ENCODE peak calls at places on chromosome 17, in nine cellular contexts. R is colonic mucosa, F is NB4, G is neural crest cell, W is fibroblast of mammary gland, A is fibroblast of villous mesenchyme, O is GM23338, M is A673, S is left ventricle myocardium inferior. C is an unnamed sample.

GRCh38 chr17:73189417-73190099 is 3.3 kb upstream of the COG1 start:
- DNase-seq in R (no peak), F (peak; percentile 61), G (peak; percentile 11), W (peak; percentile 51), A (peak; percentile 72), O (peak; percentile 68), M (peak; percentile 30), S (no peak), C (peak; percentile 69)

GRCh38 chr17:41530062-41531048 is 2.2 kb upstream of the KRT19 start:
- DNase-seq in R (peak; percentile 65), F (peak; percentile 52), G (no peak), W (peak; percentile 85), A (peak; percentile 96), O (no peak), M (no peak), S (no peak), C (peak; percentile 85)

GRCh38 chr17:72119963-72120877 is 600 bp upstream of the SOX9 start:
- DNase-seq in R (peak; percentile 56), F (no peak), G (peak; percentile 38), W (peak; percentile 76), A (peak; percentile 85), O (peak; percentile 73), M (peak; percentile 83), S (peak; percentile 50), C (peak; percentile 77)

GRCh38 chr17:83006515-83007455 is 72.6 kb upstream of the METRNL start:
- DNase-seq in R (no peak), F (no peak), G (no peak), W (no peak), A (peak; percentile 19), O (no peak), M (no peak), S (no peak), C (no peak)

GRCh38 chr17:72706396-72706981 is 386.0 kb downstream of the SLC39A11 start:
- DNase-seq in R (no peak), F (no peak), G (no peak), W (peak; percentile 50), A (peak; percentile 65), O (no peak), M (no peak), S (no peak), C (no peak)

GRCh38 chr17:65553646-65554567 is 7.5 kb downstream of the AXIN2 start:
- DNase-seq in R (peak; percentile 55), F (no peak), G (no peak), W (peak; percentile 59), A (no peak), O (no peak), M (no peak), S (no peak), C (no peak)

GRCh38 chr17:68349157-68349556 is 57.9 kb downstream of the ARSG start:
- DNase-seq in R (no peak), F (no peak), G (no peak), W (no peak), A (peak; percentile 22), O (no peak), M (no peak), S (no peak), C (no peak)

GRCh38 chr17:19724501-19725420 is 8.4 kb upstream of the SLC47A2 start:
- DNase-seq in R (peak; percentile 76), F (peak; percentile 49), G (no peak), W (peak; percentile 8), A (no peak), O (no peak), M (no peak), S (peak; percentile 62), C (no peak)

GRCh38 chr17:72466199-72466598 is 345.4 kb downstream of the SOX9 start:
- DNase-seq in R (peak; percentile 63), F (no peak), G (no peak), W (peak; percentile 43), A (peak; percentile 71), O (no peak), M (no peak), S (no peak), C (peak; percentile 51)

GRCh38 chr17:34997355-34997862 is 17.1 kb downstream of the LIG3 start:
- DNase-seq in R (peak; percentile 31), F (no peak), G (no peak), W (peak; percentile 62), A (peak; percentile 65), O (no peak), M (no peak), S (no peak), C (peak; percentile 91)

GRCh38 chr17:57723427-57724037 is 21.6 kb downstream of the CCDC182 start:
- DNase-seq in R (no peak), F (no peak), G (no peak), W (no peak), A (no peak), O (no peak), M (no peak), S (no peak), C (no peak)

GRCh38 chr17:38815576-38816193 is 9.4 kb downstream of the CWC25 start:
- DNase-seq in R (no peak), F (peak; percentile 37), G (no peak), W (peak; percentile 70), A (peak; percentile 48), O (peak; percentile 39), M (no peak), S (no peak), C (peak; percentile 56)

GRCh38 chr17:27494192-27495091 is 38.2 kb downstream of the KSR1 start:
- DNase-seq in R (peak; percentile 93), F (no peak), G (no peak), W (peak; percentile 24), A (peak; percentile 77), O (peak; percentile 64), M (peak; percentile 46), S (peak; percentile 67), C (peak; percentile 55)

GRCh38 chr17:72987166-72987565 is 105.3 kb downstream of the SLC39A11 start:
- DNase-seq in R (no peak), F (no peak), G (no peak), W (no peak), A (no peak), O (no peak), M (no peak), S (no peak), C (no peak)

GRCh38 chr17:46115687-46116086 is 77.5 kb downstream of the KANSL1 start:
- DNase-seq in R (no peak), F (no peak), G (no peak), W (no peak), A (peak; percentile 63), O (no peak), M (no peak), S (no peak), C (no peak)

GRCh38 chr17:7559307-7560171 is 989 bp downstream of the TNFSF13 start:
- DNase-seq in R (peak; percentile 83), F (no peak), G (no peak), W (no peak), A (no peak), O (no peak), M (no peak), S (no peak), C (no peak)

DNA sequence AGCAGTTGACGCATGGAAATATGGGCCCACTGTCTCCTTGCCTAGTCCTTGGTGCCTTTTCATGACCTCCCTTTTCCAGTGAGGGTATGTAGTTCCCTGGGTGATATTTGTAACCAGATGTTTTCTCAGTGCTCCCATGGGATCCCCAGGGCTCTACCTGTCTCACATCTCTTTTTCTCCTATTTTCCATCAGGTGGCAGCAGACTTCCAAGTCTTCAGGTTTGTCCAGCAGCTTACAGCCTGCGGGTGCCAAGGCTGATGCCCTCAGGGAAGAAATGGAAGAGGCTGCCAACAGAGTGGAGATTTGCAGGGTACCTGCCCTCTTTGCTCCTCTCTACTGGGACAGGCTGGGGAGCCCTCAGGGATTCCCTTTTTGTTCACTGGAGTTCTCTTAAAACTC is 89.1 kb downstream of the ELAC2 start:
- DNase-seq in R (no peak), F (peak; percentile 12), G (no peak), W (peak; percentile 28), A (no peak), O (peak; percentile 40), M (peak; percentile 22), S (no peak), C (no peak)
- TF ChIP-seq CTCF in R (no peak), F (no peak), G (peak; percentile 19), W (peak; percentile 28), A (no peak), O (peak; percentile 43), M (peak; percentile 36), S (peak; percentile 50), C (peak; percentile 3)

GRCh38 chr17:81523139-81524062 is 4.8 kb upstream of the FSCN2 start:
- DNase-seq in R (no peak), F (peak; percentile 57), G (peak; percentile 61), W (no peak), A (peak; percentile 36), O (peak; percentile 92), M (peak; percentile 53), S (no peak), C (peak; percentile 42)
- TF ChIP-seq CTCF in R (no peak), F (peak; percentile 45), G (peak; percentile 57), W (no peak), A (peak; percentile 45), O (peak; percentile 48), M (peak; percentile 24), S (no peak), C (peak; percentile 31)

GRCh38 chr17:44585315-44585714 is 28.0 kb downstream of the FZD2 start:
- DNase-seq in R (no peak), F (no peak), G (no peak), W (no peak), A (no peak), O (no peak), M (no peak), S (no peak), C (no peak)

GRCh38 chr17:44578947-44579346 is 21.7 kb downstream of the FZD2 start:
- DNase-seq in R (no peak), F (no peak), G (no peak), W (no peak), A (no peak), O (no peak), M (no peak), S (no peak), C (no peak)

GRCh38 chr17:44587339-44587738 is 30.1 kb downstream of the FZD2 start:
- DNase-seq in R (no peak), F (no peak), G (no peak), W (peak; percentile 83), A (peak; percentile 97), O (no peak), M (peak; percentile 3), S (peak; percentile 39), C (peak; percentile 93)

GRCh38 chr17:44584498-44584897 is 27.2 kb downstream of the FZD2 start:
- DNase-seq in R (no peak), F (no peak), G (no peak), W (no peak), A (no peak), O (no peak), M (no peak), S (no peak), C (no peak)

DNA sequence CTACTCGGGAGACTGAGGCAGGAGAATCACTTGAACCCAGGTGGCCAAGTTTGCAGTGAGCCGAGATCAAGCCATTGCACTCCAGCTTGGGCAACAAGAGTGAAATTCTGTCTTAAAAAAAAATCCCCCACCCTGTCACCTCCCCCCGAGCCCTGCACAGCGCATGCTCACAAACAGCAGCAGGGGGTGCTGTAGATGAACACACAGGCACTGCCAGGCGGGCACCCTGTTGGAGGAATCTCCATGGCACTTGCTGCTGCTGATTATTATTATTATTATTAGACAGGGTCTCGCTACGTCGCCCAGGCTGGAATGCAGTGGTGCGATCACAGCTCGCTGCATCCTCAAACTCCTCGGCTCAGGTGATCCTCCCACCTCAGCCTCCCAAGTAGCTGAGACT is 24.6 kb downstream of the FZD2 start:
- DNase-seq in R (no peak), F (peak; percentile 36), G (no peak), W (peak; percentile 32), A (no peak), O (peak; percentile 61), M (peak; percentile 33), S (no peak), C (no peak)
- TF ChIP-seq CTCF in R (no peak), F (peak; percentile 23), G (peak; percentile 16), W (peak; percentile 40), A (peak; percentile 33), O (peak; percentile 43), M (peak; percentile 13), S (no peak), C (peak; percentile 31)

GRCh38 chr17:56231693-56232092 is 78.4 kb downstream of the ANKFN1 start:
- DNase-seq in R (no peak), F (peak; percentile 18), G (no peak), W (peak; percentile 16), A (no peak), O (peak; percentile 13), M (no peak), S (no peak), C (no peak)
- TF ChIP-seq CTCF in R (no peak), F (peak; percentile 30), G (no peak), W (peak; percentile 26), A (no peak), O (peak; percentile 31), M (peak; percentile 18), S (no peak), C (no peak)

C was measured in fibroblast of pulmonary artery.